ENCODE peak calls at places on chromosomes 12 and 14, in five cellular contexts. One of them, this sample, is unnamed.

GRCh38 chr14:100770046-100770445 is 43.4 kb downstream of the DLK1 start:
- DNase-seq in breast epithelium: no peak
- DNase-seq in stomach: no peak
- DNase-seq in transverse colon: no peak
- DNase-seq in spleen: no peak
- DNase-seq in this sample: no peak

GRCh38 chr12:50021071-50021470 is 4.2 kb downstream of the RACGAP1 start:
- DNase-seq in breast epithelium: no peak
- DNase-seq in stomach: no peak
- DNase-seq in transverse colon: no peak
- DNase-seq in spleen: no peak
- DNase-seq in this sample: no peak

GRCh38 chr14:52553671-52554575 is 1.3 kb downstream of the GPR137C start:
- DNase-seq in breast epithelium: peak; percentile 90
- DNase-seq in stomach: peak; percentile 92
- DNase-seq in transverse colon: peak; percentile 91
- DNase-seq in spleen: peak; percentile 96
- DNase-seq in this sample: peak; percentile 54

GRCh38 chr12:65826513-65827171 is 2.4 kb downstream of the HMGA2 start:
- DNase-seq in breast epithelium: no peak
- DNase-seq in stomach: no peak
- DNase-seq in transverse colon: no peak
- DNase-seq in spleen: no peak
- DNase-seq in this sample: no peak

GRCh38 chr14:62604524-62604923 is 440.7 kb downstream of the KCNH5 start:
- DNase-seq in breast epithelium: no peak
- DNase-seq in stomach: no peak
- DNase-seq in transverse colon: no peak
- DNase-seq in spleen: no peak
- DNase-seq in this sample: no peak

GRCh38 chr12:53483225-53483978 is 15.9 kb downstream of the MAP3K12 start:
- DNase-seq in breast epithelium: no peak
- DNase-seq in stomach: no peak
- DNase-seq in transverse colon: peak; percentile 44
- DNase-seq in spleen: no peak
- DNase-seq in this sample: no peak

GRCh38 chr14:24921903-24922302 is 128.0 kb downstream of the STXBP6 start:
- DNase-seq in breast epithelium: no peak
- DNase-seq in stomach: no peak
- DNase-seq in transverse colon: no peak
- DNase-seq in spleen: no peak
- DNase-seq in this sample: no peak

GRCh38 chr12:58575281-58575680 is 345.0 kb downstream of the LRIG3 start:
- DNase-seq in breast epithelium: no peak
- DNase-seq in stomach: no peak
- DNase-seq in transverse colon: no peak
- DNase-seq in spleen: no peak
- DNase-seq in this sample: peak; percentile 14

GRCh38 chr12:96208801-96209534 is 14.8 kb downstream of the ELK3 start:
- DNase-seq in breast epithelium: no peak
- DNase-seq in stomach: no peak
- DNase-seq in transverse colon: peak; percentile 34
- DNase-seq in spleen: peak; percentile 85
- DNase-seq in this sample: no peak

GRCh38 chr12:111673503-111673902 is 12.3 kb downstream of the BRAP start:
- DNase-seq in breast epithelium: no peak
- DNase-seq in stomach: no peak
- DNase-seq in transverse colon: no peak
- DNase-seq in spleen: no peak
- DNase-seq in this sample: no peak

GRCh38 chr12:18810537-18811253 is 72.8 kb downstream of the CAPZA3 start:
- DNase-seq in breast epithelium: no peak
- DNase-seq in stomach: no peak
- DNase-seq in transverse colon: no peak
- DNase-seq in spleen: no peak
- DNase-seq in this sample: no peak

GRCh38 chr14:59175404-59175803 is 13.1 kb upstream of the DAAM1 start:
- DNase-seq in breast epithelium: no peak
- DNase-seq in stomach: no peak
- DNase-seq in transverse colon: no peak
- DNase-seq in spleen: no peak
- DNase-seq in this sample: no peak

GRCh38 chr14:103871596-103872480 is 24.5 kb upstream of the PPP1R13B start:
- DNase-seq in breast epithelium: no peak
- DNase-seq in stomach: peak; percentile 91
- DNase-seq in transverse colon: peak; percentile 89
- DNase-seq in spleen: peak; percentile 91
- DNase-seq in this sample: no peak

GRCh38 chr12:128983371-128983770 is 130.1 kb downstream of the GLT1D1 start:
- DNase-seq in breast epithelium: no peak
- DNase-seq in stomach: no peak
- DNase-seq in transverse colon: no peak
- DNase-seq in spleen: no peak
- DNase-seq in this sample: no peak

GRCh38 chr12:15662983-15663659 is 126.1 kb downstream of the EPS8 start:
- DNase-seq in breast epithelium: no peak
- DNase-seq in stomach: no peak
- DNase-seq in transverse colon: no peak
- DNase-seq in spleen: no peak
- DNase-seq in this sample: no peak

GRCh38 chr12:122872815-122873361 is 23.0 kb downstream of the VPS37B start:
- DNase-seq in breast epithelium: no peak
- DNase-seq in stomach: peak; percentile 43
- DNase-seq in transverse colon: no peak
- DNase-seq in spleen: peak; percentile 52
- DNase-seq in this sample: no peak
- TF ChIP-seq CTCF in breast epithelium: no peak
- TF ChIP-seq CTCF in stomach: no peak
- TF ChIP-seq CTCF in transverse colon: no peak
- TF ChIP-seq CTCF in spleen: no peak
- TF ChIP-seq CTCF in this sample: no peak

GRCh38 chr12:68827895-68828294 is 19.9 kb downstream of the MDM2 start:
- DNase-seq in breast epithelium: no peak
- DNase-seq in stomach: no peak
- DNase-seq in transverse colon: no peak
- DNase-seq in spleen: no peak
- DNase-seq in this sample: no peak

GRCh38 chr12:68825569-68826217 is 17.7 kb downstream of the MDM2 start:
- DNase-seq in breast epithelium: no peak
- DNase-seq in stomach: no peak
- DNase-seq in transverse colon: no peak
- DNase-seq in spleen: no peak
- DNase-seq in this sample: no peak

GRCh38 chr12:68831751-68832503 is 23.9 kb downstream of the MDM2 start:
- DNase-seq in breast epithelium: no peak
- DNase-seq in stomach: no peak
- DNase-seq in transverse colon: no peak
- DNase-seq in spleen: no peak
- DNase-seq in this sample: no peak

GRCh38 chr12:68831272-68831671 is 23.3 kb downstream of the MDM2 start:
- DNase-seq in breast epithelium: no peak
- DNase-seq in stomach: no peak
- DNase-seq in transverse colon: no peak
- DNase-seq in spleen: no peak
- DNase-seq in this sample: no peak

DNA sequence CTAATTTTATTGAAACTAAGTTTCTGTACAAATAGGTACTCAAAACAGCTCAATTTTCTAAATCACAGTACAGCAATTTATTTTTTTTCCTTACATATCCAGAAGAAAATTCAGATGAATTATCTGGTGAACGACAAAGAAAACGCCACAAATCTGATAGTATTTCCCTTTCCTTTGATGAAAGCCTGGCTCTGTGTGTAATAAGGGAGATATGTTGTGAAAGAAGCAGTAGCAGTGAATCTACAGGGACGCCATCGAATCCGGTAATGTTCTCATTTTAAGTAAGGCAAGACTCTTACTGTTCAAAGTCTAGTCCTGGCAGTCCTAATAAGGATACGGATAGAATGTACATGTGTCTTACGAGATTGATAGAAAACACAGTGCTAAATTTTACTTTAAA is 20.7 kb downstream of the MDM2 start:
- DNase-seq in breast epithelium: no peak
- DNase-seq in stomach: no peak
- DNase-seq in transverse colon: no peak
- DNase-seq in spleen: no peak
- DNase-seq in this sample: no peak
- TF ChIP-seq POLR2A in breast epithelium: no peak
- TF ChIP-seq POLR2A in stomach: no peak
- TF ChIP-seq POLR2A in transverse colon: no peak
- TF ChIP-seq POLR2A in spleen: no peak
- TF ChIP-seq POLR2A in this sample: no peak

GRCh38 chr12:121172145-121172544 is 37.8 kb upstream of the P2RX4 start:
- DNase-seq in breast epithelium: no peak
- DNase-seq in stomach: no peak
- DNase-seq in transverse colon: no peak
- DNase-seq in spleen: no peak
- DNase-seq in this sample: no peak

GRCh38 chr12:121167951-121168350 is 35.3 kb downstream of the P2RX7 start:
- DNase-seq in breast epithelium: no peak
- DNase-seq in stomach: no peak
- DNase-seq in transverse colon: no peak
- DNase-seq in spleen: no peak
- DNase-seq in this sample: no peak

GRCh38 chr12:121166356-121166755 is 33.7 kb downstream of the P2RX7 start:
- DNase-seq in breast epithelium: no peak
- DNase-seq in stomach: no peak
- DNase-seq in transverse colon: no peak
- DNase-seq in spleen: no peak
- DNase-seq in this sample: no peak

GRCh38 chr12:121167232-121167820 is 34.6 kb downstream of the P2RX7 start:
- DNase-seq in breast epithelium: no peak
- DNase-seq in stomach: no peak
- DNase-seq in transverse colon: no peak
- DNase-seq in spleen: no peak
- DNase-seq in this sample: no peak

GRCh38 chr12:121170581-121171260 is 38.0 kb downstream of the P2RX7 start:
- DNase-seq in breast epithelium: no peak
- DNase-seq in stomach: no peak
- DNase-seq in transverse colon: no peak
- DNase-seq in spleen: no peak
- DNase-seq in this sample: no peak
- H3K4me1 ChIP-seq in breast epithelium: no peaks in the 10 kb centered on the region
- H3K4me1 ChIP-seq in stomach: no peaks in the 10 kb centered on the region
- H3K4me1 ChIP-seq in transverse colon: peaks cover 6% of the 10 kb centered on the region
- H3K4me1 ChIP-seq in spleen: no peaks in the 10 kb centered on the region
- H3K4me1 ChIP-seq in this sample: no peaks in the 10 kb centered on the region

DNA sequence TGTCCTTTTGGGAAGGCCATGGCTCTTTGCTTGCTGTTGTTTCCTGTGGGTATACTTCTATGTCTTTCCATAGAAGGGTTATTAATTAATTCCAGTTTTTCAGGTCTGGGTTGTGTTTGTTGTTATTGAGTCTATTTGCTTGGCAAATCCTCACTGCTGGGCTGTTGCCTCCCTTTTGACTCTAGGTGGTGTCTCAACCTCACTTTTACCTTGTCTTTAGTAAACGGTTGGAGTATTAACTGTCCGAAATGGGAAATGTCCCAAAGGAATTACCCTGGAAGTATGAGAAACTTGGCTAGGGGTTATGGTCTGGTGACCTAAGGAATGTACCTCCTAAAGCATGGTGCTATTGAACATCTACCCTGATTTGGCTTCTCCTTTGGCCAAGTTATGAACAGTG is 16.7 kb downstream of the PRH1 start:
- DNase-seq in breast epithelium: no peak
- DNase-seq in stomach: no peak
- DNase-seq in transverse colon: no peak
- DNase-seq in spleen: no peak
- DNase-seq in this sample: no peak
- TF ChIP-seq CTCF in breast epithelium: no peak
- TF ChIP-seq CTCF in stomach: no peak
- TF ChIP-seq CTCF in transverse colon: no peak
- TF ChIP-seq CTCF in spleen: no peak
- TF ChIP-seq CTCF in this sample: no peak

GRCh38 chr12:6430124-6430989 is 14.4 kb upstream of the CD27 start:
- DNase-seq in breast epithelium: no peak
- DNase-seq in stomach: peak; percentile 87
- DNase-seq in transverse colon: peak; percentile 88
- DNase-seq in spleen: no peak
- DNase-seq in this sample: peak; percentile 76
- TF ChIP-seq POLR2A in breast epithelium: no peak
- TF ChIP-seq POLR2A in stomach: no peak
- TF ChIP-seq POLR2A in transverse colon: no peak
- TF ChIP-seq POLR2A in spleen: no peak
- TF ChIP-seq POLR2A in this sample: no peak

GRCh38 chr14:22996823-22997301 is 13.1 kb downstream of the C14orf93 start:
- DNase-seq in breast epithelium: no peak
- DNase-seq in stomach: no peak
- DNase-seq in transverse colon: no peak
- DNase-seq in spleen: no peak
- DNase-seq in this sample: no peak
- H3K4me1 ChIP-seq in breast epithelium: no peaks in the 10 kb centered on the region
- H3K4me1 ChIP-seq in stomach: peaks cover 14% of the 10 kb centered on the region
- H3K4me1 ChIP-seq in transverse colon: peaks cover 18% of the 10 kb centered on the region
- H3K4me1 ChIP-seq in spleen: peaks cover 3% of the 10 kb centered on the region
- H3K4me1 ChIP-seq in this sample: no peaks in the 10 kb centered on the region

GRCh38 chr14:73240816-73241480 is 3.6 kb downstream of the PAPLN start:
- DNase-seq in breast epithelium: peak; percentile 38
- DNase-seq in stomach: no peak
- DNase-seq in transverse colon: no peak
- DNase-seq in spleen: peak; percentile 79
- DNase-seq in this sample: no peak
- TF ChIP-seq CTCF in breast epithelium: no peak
- TF ChIP-seq CTCF in stomach: no peak
- TF ChIP-seq CTCF in transverse colon: no peak
- TF ChIP-seq CTCF in spleen: no peak
- TF ChIP-seq CTCF in this sample: no peak

This sample was measured in gastrocnemius medialis.